ENCODE peak calls at places on chromosomes 13 and 19, in four cellular contexts. W is suprapubic skin, Y is heart left ventricle, J is sigmoid colon. I is an unnamed sample.

GRCh38 chr13:33606692-33607091 is 211.3 kb upstream of the RFC3 start:
- DNase-seq in W (no peak), Y (no peak), J (no peak), I (no peak)

GRCh38 chr19:34985249-34986022 is 14.7 kb upstream of the GRAMD1A start:
- DNase-seq in W (peak), Y (peak), J (no peak), I (no peak)

GRCh38 chr13:76300688-76301087 is 585.5 kb downstream of the KCTD12 start:
- DNase-seq in W (no peak), Y (no peak), J (no peak), I (no peak)

GRCh38 chr19:16921766-16922591 is 33.2 kb downstream of the F2RL3 start:
- DNase-seq in W (no peak), Y (no peak), J (no peak), I (no peak)

GRCh38 chr19:491146-491741 is 5.0 kb upstream of the MADCAM1 start:
- DNase-seq in W (no peak), Y (no peak), J (no peak), I (peak)

GRCh38 chr13:97559030-97559429 is 125.1 kb downstream of the RAP2A start:
- DNase-seq in W (no peak), Y (no peak), J (no peak), I (no peak)

GRCh38 chr19:43936219-43936618 is 1.1 kb upstream of the ZNF45 start:
- DNase-seq in W (no peak), Y (no peak), J (no peak), I (no peak)

GRCh38 chr13:62418872-62419271 is 1003.2 kb upstream of the PCDH20 start:
- DNase-seq in W (no peak), Y (no peak), J (no peak), I (no peak)

GRCh38 chr19:572891-573825 is 762 bp downstream of the BSG start:
- DNase-seq in W (peak), Y (peak), J (peak), I (peak)

GRCh38 chr13:32316476-32316875 is 1.2 kb downstream of the BRCA2 start:
- DNase-seq in W (no peak), Y (no peak), J (no peak), I (no peak)

GRCh38 chr13:66915596-66916185 is 314.4 kb downstream of the PCDH9 start:
- DNase-seq in W (no peak), Y (no peak), J (no peak), I (no peak)

GRCh38 chr13:75415720-75416119 is 66.2 kb downstream of the TBC1D4 start:
- DNase-seq in W (no peak), Y (no peak), J (no peak), I (no peak)

GRCh38 chr13:67042556-67042955 is 187.6 kb downstream of the PCDH9 start:
- DNase-seq in W (no peak), Y (no peak), J (no peak), I (no peak)

GRCh38 chr13:33379597-33379996 is 94.0 kb upstream of the STARD13 start:
- DNase-seq in W (no peak), Y (no peak), J (no peak), I (no peak)

GRCh38 chr13:102089177-102089576 is 312.7 kb downstream of the FGF14 start:
- DNase-seq in W (no peak), Y (no peak), J (no peak), I (no peak)

GRCh38 chr19:34734601-34735103 is 609 bp downstream of the ZNF181 start:
- DNase-seq in W (no peak), Y (no peak), J (no peak), I (no peak)

GRCh38 chr19:4581381-4582111 is 22.1 kb upstream of the SEMA6B start:
- DNase-seq in W (no peak), Y (peak), J (no peak), I (no peak)

GRCh38 chr19:37929512-37929911 is 22.5 kb downstream of the SIPA1L3 start:
- DNase-seq in W (no peak), Y (no peak), J (no peak), I (no peak)

GRCh38 chr19:4957981-4958380 is 10.9 kb upstream of the KDM4B start:
- DNase-seq in W (no peak), Y (no peak), J (no peak), I (no peak)

GRCh38 chr13:93029536-93029935 is 197.1 kb upstream of the GPC6 start:
- DNase-seq in W (no peak), Y (no peak), J (no peak), I (no peak)

GRCh38 chr19:36687214-36688056 is at the start of gene ZNF567:
- DNase-seq in W (peak), Y (peak), J (peak), I (peak)

GRCh38 chr19:40055832-40056504 is at the start of gene ZNF780B:
- DNase-seq in W (peak), Y (peak), J (peak), I (peak)

GRCh38 chr13:49429061-49429460 is 14.8 kb downstream of the CAB39L start:
- DNase-seq in W (no peak), Y (no peak), J (no peak), I (no peak)

GRCh38 chr13:49428041-49428763 is 15.7 kb downstream of the CAB39L start:
- DNase-seq in W (no peak), Y (no peak), J (no peak), I (no peak)
- TF ChIP-seq CTCF in W (no peak), Y (no peak), J (no peak), I (no peak)

GRCh38 chr19:47111081-47111589 is 2.4 kb downstream of the ZC3H4 start:
- DNase-seq in W (no peak), Y (no peak), J (peak), I (no peak)
- TF ChIP-seq POLR2A in W (no peak), Y (no peak), J (no peak), I (no peak)

GRCh38 chr19:53091855-53092254 is 11.4 kb downstream of the ZNF160 start:
- DNase-seq in W (no peak), Y (no peak), J (no peak), I (no peak)

GRCh38 chr19:53086949-53087348 is 16.3 kb downstream of the ZNF160 start:
- DNase-seq in W (no peak), Y (peak), J (no peak), I (peak)

GRCh38 chr19:53085496-53085895 is 17.7 kb downstream of the ZNF160 start:
- DNase-seq in W (no peak), Y (no peak), J (no peak), I (no peak)

GRCh38 chr19:53091413-53091812 is 11.8 kb downstream of the ZNF160 start:
- DNase-seq in W (no peak), Y (no peak), J (no peak), I (no peak)

GRCh38 chr19:53088091-53088490 is 15.1 kb downstream of the ZNF160 start:
- DNase-seq in W (no peak), Y (no peak), J (no peak), I (no peak)
- TF ChIP-seq CTCF in W (no peak), Y (no peak), J (no peak), I (no peak)

GRCh38 chr19:7293795-7294570 is at the start of gene INSR:
- DNase-seq in W (peak), Y (peak), J (peak), I (peak)
- TF ChIP-seq POLR2A in W (no peak), Y (peak), J (peak), I (no peak)